ENCODE peak calls at places on chromosomes 13 and 19, in five cellular contexts. D, B, K, R and M are unnamed samples.

GRCh38 chr13:31775686-31776085 is 36.4 kb downstream of the RXFP2 start:
- DNase-seq in B (no peak), D (peak), R (no peak), K (no peak), M (peak)

GRCh38 chr13:55062662-55063061 is 2034.0 kb downstream of the OLFM4 start:
- DNase-seq in D (no peak), R (no peak), B (no peak), K (no peak), M (no peak)

GRCh38 chr13:40549500-40550094 is 116.8 kb downstream of the FOXO1 start:
- DNase-seq in K (no peak), R (no peak), D (peak), B (peak), M (peak)

GRCh38 chr19:3243851-3244700 is 19.6 kb downstream of the CELF5 start:
- DNase-seq in B (peak), K (no peak), R (peak), D (no peak), M (peak)

GRCh38 chr13:23621316-23621645 is 51.1 kb downstream of the TNFRSF19 start:
- DNase-seq in K (no peak), R (no peak), D (no peak), B (peak), M (no peak)

GRCh38 chr13:110887955-110888333 is 26.9 kb downstream of the ANKRD10 start:
- DNase-seq in D (no peak), K (peak), B (no peak), R (no peak), M (peak)

GRCh38 chr19:42191855-42192254 is 25.6 kb downstream of the DEDD2 start:
- DNase-seq in K (no peak), R (no peak), D (no peak), B (peak), M (no peak)

GRCh38 chr13:108980237-108980636 is 350.8 kb downstream of the MYO16 start:
- DNase-seq in B (no peak), R (no peak), D (no peak), K (no peak), M (no peak)

GRCh38 chr19:22619371-22619770 is 14.8 kb upstream of the ZNF492 start:
- DNase-seq in K (peak), D (no peak), B (no peak), R (no peak), M (peak)

GRCh38 chr13:20425819-20426219 is 99.8 kb downstream of the CRYL1 start:
- DNase-seq in K (no peak), D (no peak), B (no peak), R (no peak), M (no peak)

GRCh38 chr19:14906711-14907110 is 20.8 kb upstream of the OR7A17 start:
- DNase-seq in K (no peak), D (no peak), R (no peak), B (no peak), M (no peak)

GRCh38 chr19:31378404-31378803 is 29.2 kb upstream of the TSHZ3 start:
- DNase-seq in B (peak), R (no peak), K (no peak), D (no peak), M (peak)

DNA sequence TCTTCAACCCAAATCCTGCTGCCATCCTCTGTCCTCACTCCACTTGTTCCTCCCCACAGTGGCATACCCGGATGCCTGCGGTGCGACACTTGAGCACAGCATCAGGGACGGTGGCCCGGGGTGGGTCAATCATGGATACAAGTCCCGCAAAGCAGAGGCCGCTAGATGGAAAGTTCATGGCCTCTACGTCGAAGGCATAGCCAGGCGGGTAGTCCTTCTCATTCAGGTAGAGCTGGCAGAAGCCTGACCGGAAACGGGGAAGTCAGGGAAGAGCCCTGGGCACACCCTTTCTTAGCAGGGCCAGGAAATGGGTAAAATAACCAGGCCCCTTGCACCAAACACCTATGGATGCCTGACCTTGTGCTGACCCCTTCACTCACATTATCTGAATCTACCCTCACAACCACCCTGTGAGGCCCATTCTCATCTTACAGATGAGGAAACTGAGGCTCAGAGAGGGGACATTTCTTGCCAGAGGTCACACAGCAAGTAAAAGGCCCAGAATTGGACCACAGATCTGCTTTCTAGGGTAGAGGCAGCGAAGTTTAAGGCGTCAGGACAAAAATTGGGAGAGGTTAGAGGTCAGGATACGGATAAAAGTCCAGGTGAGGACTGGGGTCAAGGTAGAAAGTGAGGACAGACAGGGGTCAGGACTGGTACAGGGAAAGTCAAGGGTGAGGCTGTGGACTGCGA is 6.5 kb downstream of the ATP4A start:
- DNase-seq in K (no peak), R (no peak), D (no peak), B (no peak), M (no peak)
- H3K4me3 ChIP-seq in K (no peak), R (no peak), D (no peak), B (peak), M (no peak)

GRCh38 chr13:102814025-102814607 is 15.2 kb downstream of the BIVM start:
- DNase-seq in K (no peak), D (no peak), B (no peak), R (no peak), M (no peak)
- H3K27ac ChIP-seq in K (no peak), D (no peak), B (no peak), R (no peak), M (no peak)

GRCh38 chr19:50555033-50555432 is 13.2 kb downstream of the LRRC4B start:
- DNase-seq in B (no peak), R (no peak), D (no peak), K (no peak), M (no peak)

GRCh38 chr19:50554212-50554611 is 14.0 kb downstream of the LRRC4B start:
- DNase-seq in R (no peak), D (no peak), B (no peak), K (no peak), M (no peak)

GRCh38 chr19:50557009-50557613 is 11.1 kb downstream of the LRRC4B start:
- DNase-seq in D (no peak), B (no peak), K (no peak), R (no peak), M (no peak)

GRCh38 chr19:50556236-50557008 is 11.8 kb downstream of the LRRC4B start:
- DNase-seq in B (peak), K (peak), R (peak), D (peak), M (peak)

DNA sequence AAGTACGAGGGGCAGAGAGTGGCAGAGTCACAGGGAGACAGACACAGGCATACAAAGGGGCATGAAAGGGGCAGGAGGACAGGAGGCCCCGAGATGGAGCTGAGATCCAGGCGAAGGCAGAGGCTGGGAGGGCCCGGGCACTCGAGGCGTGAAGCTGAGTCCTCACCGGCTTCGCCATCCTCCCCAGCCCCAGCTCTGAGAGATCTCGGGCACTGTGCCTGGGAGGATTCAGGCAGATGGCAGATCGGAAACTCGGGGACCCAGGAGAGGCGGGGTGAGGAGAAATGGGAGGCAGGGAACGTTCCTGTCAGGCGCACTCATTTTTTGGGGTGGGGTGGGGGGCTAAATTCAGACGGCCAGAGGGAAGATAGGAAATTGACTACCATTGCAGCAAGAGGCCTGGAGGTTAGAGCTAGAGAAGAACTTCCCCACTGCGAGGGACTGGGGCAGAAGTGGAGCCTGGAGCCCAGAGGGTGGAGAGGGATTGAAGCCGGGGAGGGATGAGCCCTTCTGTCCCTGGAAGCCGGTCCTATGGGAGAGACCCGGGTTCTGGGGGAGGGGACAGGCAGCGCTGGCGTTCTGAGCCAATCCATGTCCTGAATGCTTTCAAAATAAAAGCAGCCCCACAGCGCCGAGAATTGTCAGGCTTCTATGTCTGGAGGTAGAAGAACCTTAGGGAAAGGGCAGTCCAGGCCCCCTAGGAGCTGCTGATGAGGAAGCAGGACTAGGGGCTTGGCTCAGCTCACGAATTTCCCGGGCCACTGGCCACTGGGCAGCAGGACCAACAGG is 12.6 kb downstream of the LRRC4B start:
- DNase-seq in K (no peak), R (no peak), B (no peak), D (no peak), M (no peak)
- H3K4me3 ChIP-seq in K (peak), R (no peak), B (peak), D (peak), M (peak)

GRCh38 chr19:17107546-17108452 is 32.2 kb downstream of the MYO9B start:
- DNase-seq in K (peak), D (peak), R (peak), B (peak), M (peak)

GRCh38 chr19:17105548-17105947 is 30.0 kb downstream of the MYO9B start:
- DNase-seq in R (no peak), K (no peak), D (no peak), B (no peak), M (no peak)

GRCh38 chr19:17101686-17102628 is 26.4 kb downstream of the MYO9B start:
- DNase-seq in K (no peak), B (no peak), R (no peak), D (no peak), M (no peak)

GRCh38 chr19:17103177-17103576 is 27.6 kb downstream of the MYO9B start:
- DNase-seq in K (no peak), R (no peak), B (peak), D (no peak), M (no peak)

GRCh38 chr19:17104679-17105078 is 29.1 kb downstream of the MYO9B start:
- DNase-seq in K (no peak), R (no peak), B (no peak), D (no peak), M (no peak)
- H3K27ac ChIP-seq in K (peak), R (no peak), B (no peak), D (peak), M (no peak)